ENCODE peak calls at places on chromosomes 13 and 19, in four cellular contexts. R is SJCRH30, I is SJSA1, K is Peyer's patch. Q is an unnamed sample. For H3K4me1, the result is how much of the 10 kb centered on the place peaks cover.

GRCh38 chr19:51735759-51736449 is 12.1 kb upstream of the HAS1 start:
- DNase-seq in R (peak), I (no peak), K (no peak), Q (no peak)

GRCh38 chr19:13986348-13986904 is 19.7 kb downstream of the RFX1 start:
- DNase-seq in R (peak), I (no peak), K (peak), Q (no peak)

GRCh38 chr13:46630419-46631183 is 77.6 kb downstream of the LRCH1 start:
- DNase-seq in R (no peak), I (peak), K (no peak), Q (no peak)

GRCh38 chr13:26377038-26377437 is 123.1 kb downstream of the CDK8 start:
- DNase-seq in R (peak), I (no peak), K (no peak), Q (no peak)

GRCh38 chr13:74025369-74025768 is 108.8 kb downstream of the KLF12 start:
- DNase-seq in R (no peak), I (no peak), K (no peak), Q (no peak)

GRCh38 chr19:13022111-13022858 is 27.0 kb downstream of the NFIX start:
- DNase-seq in R (no peak), I (peak), K (no peak), Q (no peak)

GRCh38 chr13:80340643-80341097 is 256 bp downstream of the SPRY2 start:
- DNase-seq in R (no peak), I (peak), K (no peak), Q (no peak)

GRCh38 chr13:109744512-109745051 is 41.8 kb downstream of the IRS2 start:
- DNase-seq in R (peak), I (peak), K (no peak), Q (no peak)

GRCh38 chr19:47445937-47446402 is 25.7 kb downstream of the SLC8A2 start:
- DNase-seq in R (no peak), I (no peak), K (no peak), Q (no peak)

GRCh38 chr13:102815788-102816187 is 16.9 kb downstream of the BIVM start:
- DNase-seq in R (no peak), I (no peak), K (no peak), Q (no peak)

GRCh38 chr19:57648336-57649003 is 15.5 kb downstream of the ZNF211 start:
- DNase-seq in R (peak), I (no peak), K (no peak), Q (no peak)

GRCh38 chr19:33096005-33096404 is 15.0 kb downstream of the GPATCH1 start:
- DNase-seq in R (no peak), I (no peak), K (no peak), Q (no peak)

GRCh38 chr13:75612354-75612753 is 23.8 kb upstream of the LMO7 start:
- DNase-seq in R (no peak), I (no peak), K (no peak), Q (no peak)

GRCh38 chr13:87172166-87172825 is 498.9 kb upstream of the SLITRK5 start:
- DNase-seq in R (peak), I (no peak), K (no peak), Q (no peak)

GRCh38 chr13:31089649-31090048 is 72.1 kb downstream of the HSPH1 start:
- DNase-seq in R (no peak), I (no peak), K (no peak), Q (no peak)

GRCh38 chr19:47379398-47379938 is 30.4 kb downstream of the DHX34 start:
- DNase-seq in R (no peak), I (no peak), K (no peak), Q (no peak)

GRCh38 chr19:33395561-33396550 is 22.3 kb downstream of the CEBPG start:
- DNase-seq in R (no peak), I (no peak), K (peak), Q (no peak)

GRCh38 chr13:81142306-81142999 is 801.5 kb upstream of the SPRY2 start:
- DNase-seq in R (no peak), I (no peak), K (no peak), Q (no peak)

GRCh38 chr13:52845766-52846566 is 2.5 kb downstream of the PCDH8 start:
- DNase-seq in R (no peak), I (no peak), K (peak), Q (no peak)

GRCh38 chr19:6707658-6708018 is 12.8 kb downstream of the C3 start:
- DNase-seq in R (no peak), I (no peak), K (no peak), Q (no peak)

GRCh38 chr13:102812616-102813287 is 13.8 kb downstream of the BIVM start:
- DNase-seq in R (peak), I (peak), K (no peak), Q (no peak)

GRCh38 chr13:46329624-46330023 is 57.4 kb downstream of the RUBCNL start:
- DNase-seq in R (no peak), I (no peak), K (no peak), Q (no peak)

GRCh38 chr13:27367570-27367969 is 56.8 kb upstream of the GTF3A start:
- DNase-seq in R (no peak), I (no peak), K (no peak), Q (no peak)

GRCh38 chr13:96821971-96822370 is 172.3 kb downstream of the OXGR1 start:
- DNase-seq in R (no peak), I (no peak), K (no peak), Q (no peak)

GRCh38 chr13:26050568-26051230 is 1.1 kb downstream of the SHISA2 start:
- DNase-seq in R (peak), I (peak), K (no peak), Q (no peak)

GRCh38 chr19:50906217-50906616 is 5.0 kb downstream of the KLK4 start:
- DNase-seq in R (peak), I (no peak), K (no peak), Q (no peak)

GRCh38 chr13:73300718-73301425 is 242.1 kb downstream of the KLF5 start:
- DNase-seq in R (no peak), I (no peak), K (no peak), Q (no peak)

GRCh38 chr19:3366761-3367571 is 583 bp downstream of the NFIC start:
- DNase-seq in R (peak), I (peak), K (no peak), Q (no peak)

GRCh38 chr13:59247166-59247565 is 916.6 kb downstream of the DIAPH3 start:
- DNase-seq in R (peak), I (no peak), K (no peak), Q (no peak)

GRCh38 chr19:18333680-18334079 is 6.7 kb upstream of the PGPEP1 start:
- DNase-seq in R (no peak), I (no peak), K (no peak), Q (no peak)

GRCh38 chr19:35205733-35206323 is 22.7 kb downstream of the FAM187B start:
- DNase-seq in R (no peak), I (no peak), K (no peak), Q (no peak)

GRCh38 chr19:35206379-35206778 is 22.2 kb downstream of the FAM187B start:
- DNase-seq in R (no peak), I (no peak), K (no peak), Q (no peak)

GRCh38 chr19:35206855-35207254 is 21.7 kb downstream of the FAM187B start:
- DNase-seq in R (no peak), I (no peak), K (no peak), Q (no peak)

GRCh38 chr19:35208121-35208520 is 20.4 kb downstream of the FAM187B start:
- DNase-seq in R (no peak), I (no peak), K (no peak), Q (no peak)

DNA sequence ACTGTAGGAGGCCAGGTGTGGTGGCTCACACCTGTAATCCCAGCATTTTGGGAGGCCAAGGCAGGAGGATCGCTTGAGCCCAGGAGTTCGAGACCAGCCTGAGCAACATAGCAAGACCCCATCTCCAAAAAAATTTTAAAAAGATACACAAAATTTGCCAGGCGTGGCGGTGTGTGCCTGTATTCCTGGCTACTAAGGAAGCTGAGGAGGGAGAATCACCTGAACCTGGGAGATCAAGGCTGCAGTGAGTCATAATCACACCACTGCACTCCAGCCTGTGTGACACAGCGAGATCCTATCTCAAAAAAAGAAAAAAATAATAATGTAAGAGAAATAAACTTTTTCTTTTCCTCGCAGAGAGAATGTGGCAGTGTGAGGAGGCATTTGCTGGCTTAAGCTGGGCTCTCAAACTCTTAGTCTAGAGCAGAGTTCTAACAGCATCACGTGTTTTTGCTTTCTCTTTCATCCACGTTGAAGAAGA is 21.1 kb downstream of the FAM187B start:
- DNase-seq in R (no peak), I (no peak), K (no peak), Q (no peak)
- H3K4me1 ChIP-seq in R (under half), I (under half), K (under half), Q (under half)

GRCh38 chr19:41328157-41328817 is 18.3 kb downstream of the CCDC97 start:
- DNase-seq in R (no peak), I (peak), K (no peak), Q (no peak)
- H3K4me1 ChIP-seq in R (under half), I (half or more), K (under half), Q (under half)

DNA sequence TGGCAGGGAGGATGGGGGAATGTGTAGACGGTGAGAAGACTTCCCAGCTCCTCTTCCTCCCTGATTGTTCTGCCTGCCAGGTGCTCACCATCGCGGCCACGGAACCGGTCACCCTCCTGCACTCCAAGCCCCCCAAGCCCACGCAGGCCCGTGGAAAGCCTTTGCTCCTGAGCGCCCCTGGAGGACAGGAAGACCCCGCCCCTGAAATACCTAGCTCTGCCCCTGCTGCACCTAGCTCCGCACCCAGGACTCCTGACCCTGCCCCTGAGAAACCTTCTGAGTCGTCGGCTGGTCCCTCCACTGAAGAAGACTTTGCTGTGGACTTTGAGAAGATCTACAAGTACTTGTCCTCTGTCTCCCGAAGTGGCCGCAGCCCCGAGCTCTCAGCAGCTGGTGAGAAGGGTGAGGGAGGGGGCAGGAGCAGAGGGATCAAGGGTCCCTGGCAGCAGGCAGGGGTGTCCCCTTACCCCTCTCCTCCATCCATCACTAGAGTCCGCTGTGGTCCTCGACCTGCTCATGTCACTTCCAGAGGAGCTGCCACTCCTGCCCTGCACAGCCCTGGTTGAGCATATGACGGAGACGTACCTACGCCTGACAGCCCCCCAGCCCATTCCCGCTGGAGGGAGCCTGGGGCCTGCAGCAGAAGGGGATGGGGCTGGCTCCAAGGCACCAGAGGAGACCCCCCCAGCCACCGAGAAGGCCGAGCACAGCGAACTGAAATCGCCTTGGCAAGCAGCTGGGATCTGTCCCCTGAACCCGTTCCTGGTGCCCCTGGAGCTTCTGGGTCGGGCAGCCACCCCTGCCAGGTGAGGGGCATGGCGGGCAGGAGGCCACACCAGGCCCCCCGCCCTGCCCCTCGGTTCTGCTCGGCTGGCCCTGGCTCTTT is 2.1 kb downstream of the SNAPC2 start:
- DNase-seq in R (no peak), I (no peak), K (no peak), Q (no peak)
- H3K4me1 ChIP-seq in R (under half), I (under half), K (under half), Q (under half)

GRCh38 chr19:42224940-42225717 is 5.0 kb downstream of the ZNF526 start:
- DNase-seq in R (no peak), I (no peak), K (no peak), Q (no peak)

GRCh38 chr19:42220751-42221097 is 612 bp downstream of the ZNF526 start:
- DNase-seq in R (no peak), I (no peak), K (no peak), Q (no peak)

GRCh38 chr19:42216653-42217521 is 590 bp downstream of the DEDD2 start:
- DNase-seq in R (peak), I (no peak), K (peak), Q (no peak)

GRCh38 chr19:42217522-42218442 is at the start of gene DEDD2:
- DNase-seq in R (peak), I (peak), K (peak), Q (peak)

DNA sequence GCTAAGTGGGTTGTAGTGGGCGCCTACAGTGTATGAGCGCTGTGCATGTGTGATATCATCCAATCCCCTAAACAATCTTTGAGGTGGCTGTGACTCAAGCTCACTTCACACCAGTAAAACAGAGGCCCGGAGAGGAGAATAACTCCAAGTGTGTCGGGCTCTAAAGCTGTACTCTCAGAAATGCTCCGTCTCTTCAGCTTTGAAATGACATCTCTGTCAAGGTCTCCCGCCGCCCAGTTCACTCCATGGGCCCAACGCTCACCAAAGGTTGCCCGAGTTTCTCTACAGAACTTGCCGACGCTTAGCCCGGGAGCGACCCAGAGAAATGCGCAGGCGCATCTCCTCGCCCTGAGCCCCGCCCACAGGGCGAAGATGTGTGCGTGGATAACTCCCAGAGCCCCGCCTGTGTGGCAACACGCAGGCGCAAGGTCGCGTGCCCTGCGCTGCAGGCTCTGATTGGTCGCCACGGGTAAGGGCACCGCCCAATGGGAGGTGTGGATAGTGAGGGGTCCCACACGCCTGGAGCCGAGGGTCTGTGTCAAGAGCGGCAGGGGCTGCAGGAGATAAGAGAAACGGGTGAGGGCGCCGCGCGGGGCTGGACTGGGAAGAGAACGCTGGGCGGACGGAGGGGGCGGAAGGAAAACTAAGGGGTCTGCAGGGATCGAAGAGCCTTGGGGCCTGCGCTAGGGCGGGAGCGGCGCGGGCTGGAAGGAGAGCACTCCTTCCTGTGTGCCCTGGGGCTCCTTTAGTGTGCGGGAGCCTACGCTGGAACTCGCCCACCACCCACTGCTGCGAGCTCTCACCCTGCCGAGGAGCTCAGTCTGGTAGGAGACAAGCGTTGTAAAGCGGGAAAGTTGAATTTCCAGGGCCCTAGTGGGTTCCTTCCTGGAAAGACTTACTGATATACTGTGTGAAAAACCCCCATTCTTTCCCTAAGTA is at the start of gene ZNF526:
- DNase-seq in R (peak), I (peak), K (peak), Q (peak)
- H3K4me1 ChIP-seq in R (under half), I (under half), K (under half), Q (under half)

DNA sequence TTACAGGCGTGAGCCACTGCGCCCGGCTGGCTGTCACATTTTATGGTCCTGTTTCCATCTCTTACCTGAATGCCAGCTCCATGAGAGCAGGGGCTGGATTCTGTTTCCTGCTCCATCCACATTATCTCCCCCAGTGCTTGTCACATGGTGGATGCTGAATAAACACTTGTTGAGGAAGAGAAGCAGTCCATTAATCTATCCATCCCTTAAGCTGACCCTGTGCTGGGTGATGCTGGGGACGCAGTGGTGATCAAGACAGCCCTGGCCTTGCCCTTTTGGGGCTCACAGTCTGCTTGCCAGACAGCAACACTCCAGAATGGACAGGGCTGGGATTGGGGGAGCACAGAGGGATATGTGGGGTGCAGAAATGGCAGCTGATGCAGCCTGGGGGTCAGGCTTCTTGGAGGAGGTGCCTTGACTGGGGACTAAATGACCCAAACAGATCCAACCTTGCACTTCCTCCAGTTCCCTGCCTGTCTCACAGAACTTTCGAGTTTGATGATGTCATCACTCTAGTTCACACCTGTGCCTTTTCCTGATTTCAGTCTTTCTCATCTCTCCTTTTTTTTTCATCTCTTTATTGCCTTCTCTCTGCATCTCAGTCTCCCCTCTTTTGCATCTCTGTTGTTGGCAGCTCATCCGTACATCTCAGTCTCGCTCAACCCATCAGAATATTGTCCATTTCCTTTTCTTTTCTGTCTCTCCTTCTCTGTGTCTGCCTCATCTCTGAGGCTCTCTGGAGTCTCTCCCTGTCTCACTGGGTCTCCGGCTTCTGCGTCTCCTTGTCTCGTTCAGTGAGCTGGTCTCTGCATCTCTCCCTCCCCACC is 4.6 kb downstream of the IRF2BP1 start:
- DNase-seq in R (no peak), I (no peak), K (no peak), Q (no peak)
- H3K4me1 ChIP-seq in R (under half), I (under half), K (under half), Q (under half)

DNA sequence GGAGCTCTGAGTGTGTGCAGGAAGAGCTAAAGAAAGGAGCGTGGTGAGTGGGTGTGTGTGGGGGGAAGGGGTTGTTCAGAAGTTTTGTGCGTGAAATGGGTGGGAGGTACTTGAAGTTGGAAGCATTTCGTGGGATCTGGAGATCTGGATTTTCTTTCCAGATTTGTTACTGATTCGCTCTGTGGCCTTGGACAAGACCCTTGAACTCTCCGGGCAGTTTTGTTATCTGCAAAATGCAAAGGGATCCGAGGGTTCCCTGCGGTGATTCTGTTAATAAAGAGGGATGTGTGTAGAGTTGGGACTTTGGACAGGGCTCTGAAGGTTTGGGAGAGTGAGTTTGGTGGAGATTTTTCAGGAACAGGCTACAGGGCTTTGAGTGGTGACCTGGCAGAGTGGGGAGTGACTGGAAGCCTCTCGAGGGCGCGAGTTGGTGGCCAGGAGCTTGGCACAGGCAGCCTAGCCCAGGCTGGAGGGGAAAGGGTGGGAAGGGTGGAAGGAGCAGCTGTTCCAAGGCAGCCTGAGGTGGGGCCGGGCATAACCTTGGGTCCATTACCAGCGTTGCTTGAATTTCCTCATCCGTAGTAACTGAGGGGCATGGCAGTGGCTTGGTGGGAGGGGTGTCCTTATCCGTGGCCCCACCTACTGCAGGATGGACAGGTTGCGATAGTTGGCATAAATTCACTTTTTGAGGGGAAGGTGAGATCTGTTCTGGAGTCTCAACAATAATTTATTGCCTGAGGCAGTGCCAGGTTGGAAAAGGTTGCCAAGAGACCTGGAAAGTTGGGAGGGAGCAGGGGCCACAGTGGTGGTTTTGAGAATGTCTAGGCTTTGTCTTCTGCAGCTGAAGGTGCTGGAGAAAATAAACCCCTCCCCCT is 2.1 kb downstream of the ACTN4 start:
- DNase-seq in R (no peak), I (no peak), K (peak), Q (no peak)
- H3K4me1 ChIP-seq in R (under half), I (half or more), K (under half), Q (under half)

DNA sequence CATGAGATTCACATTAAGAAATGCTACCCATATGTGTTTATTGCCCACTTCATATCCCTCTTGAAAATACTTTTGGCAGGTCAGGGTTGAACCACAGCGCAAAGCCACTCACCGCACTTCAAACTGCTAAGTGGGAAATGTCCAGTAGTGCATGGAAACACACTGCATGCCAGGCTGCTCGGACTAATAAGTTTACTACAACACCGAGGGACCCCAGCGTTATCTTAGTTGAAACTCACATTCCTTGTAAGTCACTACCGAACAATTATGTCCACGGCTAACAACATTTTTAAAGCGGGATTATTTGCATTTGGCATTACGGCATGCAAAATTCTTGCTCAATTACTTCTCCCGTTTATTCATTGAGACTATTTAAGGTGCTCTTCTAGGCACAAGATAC is 4.0 kb downstream of the BRD4 start:
- DNase-seq in R (no peak), I (no peak), K (no peak), Q (no peak)
- H3K4me1 ChIP-seq in R (under half), I (half or more), K (under half), Q (half or more)